ENCODE peak calls at places on chromosomes 12 and 14, in five cellular contexts. R, I, B, K and Y are unnamed samples.
A peak's percentile ranks its signal among the peaks of the same experiment; 100 is the strongest.

GRCh38 chr12:20367731-20368652 is at the start of gene PDE3A:
- DNase-seq in R (peak; percentile 61), I (no peak), B (no peak), K (peak; percentile 55), Y (peak; percentile 68)

GRCh38 chr12:103205906-103206305 is 248.4 kb downstream of the ASCL1 start:
- DNase-seq in R (no peak), I (no peak), B (no peak), K (no peak), Y (no peak)

GRCh38 chr12:87234898-87235297 is 794.3 kb downstream of the C12orf50 start:
- DNase-seq in R (no peak), I (no peak), B (no peak), K (no peak), Y (no peak)

GRCh38 chr12:92403210-92404175 is 257.8 kb upstream of the BTG1 start:
- DNase-seq in R (no peak), I (no peak), B (no peak), K (no peak), Y (no peak)

GRCh38 chr14:77738559-77739250 is 22.3 kb downstream of the SNW1 start:
- DNase-seq in R (no peak), I (no peak), B (peak; percentile 43), K (no peak), Y (no peak)

GRCh38 chr12:89384050-89384749 is 31.9 kb upstream of the DUSP6 start:
- DNase-seq in R (no peak), I (no peak), B (peak; percentile 62), K (no peak), Y (peak; percentile 8)

GRCh38 chr12:112979281-112979680 is 962 bp downstream of the OAS2 start:
- DNase-seq in R (no peak), I (no peak), B (peak; percentile 37), K (no peak), Y (no peak)

GRCh38 chr12:46555379-46555778 is 182.8 kb upstream of the SLC38A2 start:
- DNase-seq in R (no peak), I (no peak), B (no peak), K (no peak), Y (no peak)

GRCh38 chr12:48105321-48105866 is 485 bp downstream of the SENP1 start:
- DNase-seq in R (no peak), I (no peak), B (no peak), K (no peak), Y (no peak)

GRCh38 chr14:101101456-101102056 is 198.0 kb upstream of the RTL1 start:
- DNase-seq in R (no peak), I (no peak), B (no peak), K (no peak), Y (no peak)

GRCh38 chr14:20632448-20632830 is 9.1 kb downstream of the OR6S1 start:
- DNase-seq in R (peak; percentile 18), I (no peak), B (no peak), K (no peak), Y (peak; percentile 33)

GRCh38 chr12:88833641-88834116 is 253.4 kb upstream of the KITLG start:
- DNase-seq in R (no peak), I (no peak), B (no peak), K (no peak), Y (no peak)

GRCh38 chr12:80837342-80837978 is 100.3 kb downstream of the LIN7A start:
- DNase-seq in R (peak; percentile 18), I (no peak), B (no peak), K (no peak), Y (peak; percentile 44)

GRCh38 chr14:93304771-93305170 is 28.1 kb downstream of the BTBD7 start:
- DNase-seq in R (no peak), I (no peak), B (no peak), K (no peak), Y (no peak)

GRCh38 chr12:124631681-124632080 is 64.3 kb upstream of the NCOR2 start:
- DNase-seq in R (no peak), I (no peak), B (no peak), K (no peak), Y (no peak)

GRCh38 chr14:57865450-57866198 is at the start of gene SLC35F4:
- DNase-seq in R (peak; percentile 42), I (no peak), B (no peak), K (peak; percentile 13), Y (peak; percentile 8)

GRCh38 chr14:54251356-54251755 is 145.5 kb upstream of the CDKN3 start:
- DNase-seq in R (no peak), I (no peak), B (peak; percentile 66), K (no peak), Y (no peak)

GRCh38 chr12:113070117-113070906 is 13.8 kb downstream of the DTX1 start:
- DNase-seq in R (no peak), I (no peak), B (no peak), K (no peak), Y (no peak)

GRCh38 chr14:64501326-64502171 is 2.1 kb downstream of the ZBTB25 start:
- DNase-seq in R (no peak), I (peak; percentile 24), B (peak; percentile 43), K (peak; percentile 61), Y (peak; percentile 78)

GRCh38 chr14:57480044-57480443 is 13.6 kb downstream of the CCDC198 start:
- DNase-seq in R (no peak), I (no peak), B (no peak), K (no peak), Y (no peak)

GRCh38 chr12:102883204-102883799 is 33.7 kb downstream of the PAH start:
- DNase-seq in R (peak; percentile 71), I (no peak), B (peak; percentile 60), K (peak; percentile 38), Y (peak; percentile 79)

GRCh38 chr14:36716614-36717184 is 55.0 kb downstream of the PAX9 start:
- DNase-seq in R (no peak), I (no peak), B (no peak), K (no peak), Y (no peak)

GRCh38 chr12:57485695-57486094 is 2.2 kb upstream of the MARS1 start:
- DNase-seq in R (no peak), I (no peak), B (no peak), K (no peak), Y (no peak)

GRCh38 chr12:57489157-57489641 is 1.3 kb downstream of the MARS1 start:
- DNase-seq in R (no peak), I (no peak), B (no peak), K (no peak), Y (no peak)

GRCh38 chr12:57487055-57487596 is 742 bp upstream of the MARS1 start:
- DNase-seq in R (no peak), I (no peak), B (no peak), K (no peak), Y (no peak)

GRCh38 chr12:57488397-57489156 is 709 bp downstream of the MARS1 start:
- DNase-seq in R (no peak), I (no peak), B (no peak), K (no peak), Y (no peak)

GRCh38 chr12:57487597-57488396 is at the start of gene MARS1:
- DNase-seq in R (peak; percentile 77), I (peak; percentile 88), B (peak; percentile 96), K (peak; percentile 94), Y (peak; percentile 94)
- TF ChIP-seq CTCF in R (no peak), I (no peak), B (no peak), K (no peak), Y (no peak)

GRCh38 chr12:64627781-64628180 is 17.5 kb downstream of the RASSF3 start:
- DNase-seq in R (no peak), I (no peak), B (no peak), K (no peak), Y (no peak)

GRCh38 chr12:64624035-64624434 is 13.7 kb downstream of the RASSF3 start:
- DNase-seq in R (no peak), I (no peak), B (no peak), K (no peak), Y (no peak)

GRCh38 chr12:64621257-64621942 is 11.1 kb downstream of the RASSF3 start:
- DNase-seq in R (no peak), I (no peak), B (no peak), K (no peak), Y (no peak)

GRCh38 chr12:64631197-64631596 is 20.9 kb downstream of the RASSF3 start:
- DNase-seq in R (no peak), I (no peak), B (no peak), K (no peak), Y (no peak)

DNA sequence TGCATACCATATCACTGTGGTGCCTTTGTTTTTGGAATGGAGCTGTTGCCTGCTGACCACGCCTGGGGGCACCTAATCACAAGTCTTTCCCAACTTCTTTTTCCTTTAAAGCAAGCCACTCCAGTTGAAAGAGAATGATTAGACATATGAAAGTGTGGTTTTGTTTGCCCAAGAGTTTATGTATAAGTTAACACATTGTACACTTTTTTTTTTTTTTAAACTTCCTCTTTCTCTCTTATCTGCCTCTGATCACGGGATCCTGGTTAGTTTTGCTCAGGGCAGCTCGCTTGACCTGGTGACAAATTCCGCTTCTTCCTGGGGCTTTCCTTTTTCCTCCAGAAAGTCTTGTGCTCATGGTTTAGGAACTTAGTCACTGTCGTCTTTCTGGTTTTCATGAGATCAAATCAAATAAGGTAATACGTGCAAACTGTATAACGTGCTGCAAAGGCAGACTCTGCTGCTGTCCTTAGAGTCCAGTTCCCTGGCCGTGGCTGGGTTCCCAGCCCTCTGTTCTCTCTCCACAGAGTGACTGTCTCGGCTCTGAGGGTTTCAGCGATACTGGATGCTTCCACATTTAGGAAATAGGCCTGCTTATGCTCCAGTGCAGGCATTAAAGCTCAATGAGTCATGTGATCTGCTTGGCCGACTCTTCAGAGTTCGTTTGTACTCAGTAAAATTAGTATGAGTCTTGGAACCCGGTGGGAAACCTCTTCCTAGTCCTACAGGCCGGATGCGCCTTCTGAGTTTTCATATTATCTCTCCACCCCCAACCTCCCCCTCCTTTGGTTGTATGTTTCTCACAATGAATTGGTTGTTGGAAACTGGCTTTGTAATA is 15.2 kb downstream of the RASSF3 start:
- DNase-seq in R (no peak), I (no peak), B (peak; percentile 47), K (peak; percentile 48), Y (peak; percentile 45)
- TF ChIP-seq CTCF in R (no peak), I (no peak), B (no peak), K (no peak), Y (no peak)

DNA sequence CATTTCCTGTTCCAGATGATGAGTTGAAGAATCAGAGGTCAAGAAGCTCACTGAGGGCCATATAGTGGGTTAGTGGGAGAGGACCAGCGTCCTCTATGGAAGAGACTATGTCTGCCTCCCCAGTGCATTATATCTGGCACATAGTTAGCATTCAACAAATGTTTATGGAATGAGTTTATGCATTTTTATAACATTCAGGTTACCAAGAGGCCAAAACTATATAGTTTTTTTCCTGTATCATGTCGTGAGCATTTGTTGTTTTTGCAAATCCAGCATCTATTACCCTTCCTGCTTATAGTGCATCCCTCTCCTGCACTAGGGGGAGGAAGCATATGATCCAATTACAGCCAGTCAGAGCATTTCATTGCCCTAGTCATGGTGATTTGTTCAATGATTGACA is 60.6 kb downstream of the SUDS3 start:
- DNase-seq in R (no peak), I (no peak), B (no peak), K (no peak), Y (no peak)
- TF ChIP-seq CTCF in R (no peak), I (no peak), B (no peak), K (no peak), Y (no peak)

GRCh38 chr12:13082866-13083265 is 20.6 kb downstream of the GSG1 start:
- DNase-seq in R (no peak), I (no peak), B (no peak), K (no peak), Y (no peak)

GRCh38 chr12:13080276-13080675 is 23.2 kb downstream of the GSG1 start:
- DNase-seq in R (no peak), I (no peak), B (no peak), K (no peak), Y (no peak)

GRCh38 chr12:13075786-13076570 is 27.5 kb downstream of the GSG1 start:
- DNase-seq in R (no peak), I (no peak), B (no peak), K (no peak), Y (no peak)

GRCh38 chr12:13075114-13075471 is 28.4 kb downstream of the GSG1 start:
- DNase-seq in R (no peak), I (no peak), B (no peak), K (no peak), Y (no peak)

GRCh38 chr12:13079440-13079906 is 24.0 kb downstream of the GSG1 start:
- DNase-seq in R (no peak), I (no peak), B (no peak), K (no peak), Y (no peak)
- TF ChIP-seq CTCF in R (peak; percentile 42), I (no peak), B (no peak), K (no peak), Y (peak; percentile 10)